ENCODE peak calls at places on chromosomes 6 and 20, in seven cellular contexts. I, A, L, S, R, B and E are unnamed samples.

GRCh38 chr6:149170564-149171452 is 146.7 kb upstream of the TAB2 start:
- DNase-seq in I (no peak), A (peak; percentile 21), L (no peak), S (no peak), R (peak; percentile 69), B (peak; percentile 20), E (no peak)

GRCh38 chr6:34207695-34208443 is 28.8 kb upstream of the HMGA1 start:
- DNase-seq in I (no peak), A (no peak), L (no peak), S (no peak), R (no peak), B (no peak), E (no peak)

GRCh38 chr6:11722805-11723631 is 55.6 kb downstream of the ADTRP start:
- DNase-seq in I (no peak), A (no peak), L (peak; percentile 37), S (no peak), R (no peak), B (no peak), E (no peak)

GRCh38 chr6:100435299-100435698 is 29.4 kb downstream of the SIM1 start:
- DNase-seq in I (no peak), A (no peak), L (no peak), S (peak; percentile 73), R (no peak), B (no peak), E (no peak)

GRCh38 chr6:7566617-7567173 is 23.3 kb upstream of the SNRNP48 start:
- DNase-seq in I (no peak), A (no peak), L (no peak), S (no peak), R (no peak), B (no peak), E (no peak)

GRCh38 chr20:49786671-49787370 is 25.8 kb upstream of the SLC9A8 start:
- DNase-seq in I (no peak), A (no peak), L (peak; percentile 45), S (no peak), R (no peak), B (no peak), E (no peak)

GRCh38 chr6:35601331-35602132 is 87.2 kb downstream of the FKBP5 start:
- DNase-seq in I (no peak), A (no peak), L (peak; percentile 50), S (peak; percentile 90), R (peak; percentile 92), B (peak; percentile 25), E (no peak)

GRCh38 chr20:4064118-4064962 is 49.0 kb upstream of the RNF24 start:
- DNase-seq in I (peak; percentile 73), A (peak; percentile 94), L (no peak), S (peak; percentile 92), R (peak; percentile 96), B (peak; percentile 94), E (peak; percentile 91)

GRCh38 chr6:151627689-151628444 is 134.1 kb downstream of the CCDC170 start:
- DNase-seq in I (no peak), A (no peak), L (no peak), S (peak; percentile 24), R (no peak), B (no peak), E (no peak)

GRCh38 chr6:152979116-152979515 is 3.7 kb downstream of the FBXO5 start:
- DNase-seq in I (no peak), A (no peak), L (no peak), S (no peak), R (no peak), B (no peak), E (no peak)
- H3K4me1 ChIP-seq in I (no peaks in the 10 kb centered on the region), A (peaks cover 17% of the 10 kb centered on the region), L (no peaks in the 10 kb centered on the region), S (peaks cover 10% of the 10 kb centered on the region), R (peaks cover 14% of the 10 kb centered on the region), B (peaks cover 9% of the 10 kb centered on the region), E (peaks cover 44% of the 10 kb centered on the region)

GRCh38 chr6:54624779-54625178 is 221.8 kb upstream of the FAM83B start:
- DNase-seq in I (no peak), A (no peak), L (no peak), S (peak; percentile 99), R (no peak), B (no peak), E (no peak)

GRCh38 chr6:54624216-54624615 is 222.4 kb upstream of the FAM83B start:
- DNase-seq in I (no peak), A (no peak), L (no peak), S (peak; percentile 76), R (no peak), B (no peak), E (no peak)

GRCh38 chr6:54618597-54618996 is 228.0 kb upstream of the FAM83B start:
- DNase-seq in I (no peak), A (no peak), L (no peak), S (no peak), R (no peak), B (no peak), E (no peak)

GRCh38 chr6:54619102-54619501 is 227.5 kb upstream of the FAM83B start:
- DNase-seq in I (no peak), A (no peak), L (no peak), S (no peak), R (no peak), B (no peak), E (no peak)

GRCh38 chr6:54621285-54621684 is 225.3 kb upstream of the FAM83B start:
- DNase-seq in I (no peak), A (no peak), L (peak; percentile 9), S (no peak), R (no peak), B (no peak), E (no peak)
- TF ChIP-seq CTCF in I (peak; percentile 60), A (no peak), L (peak; percentile 38), S (no peak), R (no peak), B (peak; percentile 36), E (peak; percentile 57)

GRCh38 chr20:13772529-13772928 is 12.2 kb downstream of the ESF1 start:
- DNase-seq in I (no peak), A (no peak), L (no peak), S (no peak), R (no peak), B (no peak), E (no peak)
- H3K4me1 ChIP-seq in I (no peaks in the 10 kb centered on the region), A (no peaks in the 10 kb centered on the region), L (no peaks in the 10 kb centered on the region), S (no peaks in the 10 kb centered on the region), R (no peaks in the 10 kb centered on the region), B (no peaks in the 10 kb centered on the region), E (no peaks in the 10 kb centered on the region)

GRCh38 chr6:106085984-106086832 is at the start of gene PRDM1:
- DNase-seq in I (peak; percentile 86), A (peak; percentile 71), L (peak; percentile 97), S (peak; percentile 77), R (peak; percentile 86), B (peak; percentile 72), E (peak; percentile 91)

GRCh38 chr6:106085687-106085983 is 501 bp upstream of the PRDM1 start:
- DNase-seq in I (no peak), A (no peak), L (no peak), S (no peak), R (no peak), B (no peak), E (no peak)

GRCh38 chr6:106087548-106088325 is 1.6 kb downstream of the PRDM1 start:
- DNase-seq in I (no peak), A (peak; percentile 23), L (peak; percentile 21), S (peak; percentile 85), R (no peak), B (peak; percentile 48), E (no peak)

GRCh38 chr6:106092279-106092678 is 6.1 kb downstream of the PRDM1 start:
- DNase-seq in I (no peak), A (no peak), L (peak; percentile 48), S (no peak), R (no peak), B (no peak), E (no peak)

GRCh38 chr6:106089981-106090380 is 3.8 kb downstream of the PRDM1 start:
- DNase-seq in I (no peak), A (no peak), L (peak; percentile 66), S (peak; percentile 54), R (no peak), B (no peak), E (no peak)
- TF ChIP-seq CTCF in I (peak; percentile 14), A (no peak), L (peak; percentile 18), S (peak; percentile 27), R (no peak), B (no peak), E (peak; percentile 36)

GRCh38 chr6:53058388-53058890 is 6.8 kb upstream of the FBXO9 start:
- DNase-seq in I (no peak), A (no peak), L (no peak), S (no peak), R (no peak), B (no peak), E (no peak)
- H3K4me1 ChIP-seq in I (peaks cover 3% of the 10 kb centered on the region), A (peaks cover 87% of the 10 kb centered on the region), L (peaks cover 19% of the 10 kb centered on the region), S (no peaks in the 10 kb centered on the region), R (peaks cover 53% of the 10 kb centered on the region), B (peaks cover 7% of the 10 kb centered on the region), E (no peaks in the 10 kb centered on the region)

GRCh38 chr6:2563635-2564034 is 187.1 kb downstream of the MYLK4 start:
- DNase-seq in I (no peak), A (no peak), L (peak; percentile 90), S (peak; percentile 31), R (no peak), B (no peak), E (no peak)
- TF ChIP-seq CTCF in I (no peak), A (no peak), L (no peak), S (no peak), R (no peak), B (no peak), E (no peak)

GRCh38 chr6:15484115-15484514 is 178.7 kb downstream of the DTNBP1 start:
- DNase-seq in I (no peak), A (no peak), L (no peak), S (no peak), R (no peak), B (no peak), E (no peak)

GRCh38 chr6:15489563-15489962 is 173.3 kb downstream of the DTNBP1 start:
- DNase-seq in I (peak; percentile 31), A (no peak), L (no peak), S (no peak), R (no peak), B (no peak), E (no peak)

GRCh38 chr6:15490242-15491100 is 172.4 kb downstream of the DTNBP1 start:
- DNase-seq in I (peak; percentile 26), A (no peak), L (no peak), S (no peak), R (no peak), B (no peak), E (no peak)

GRCh38 chr6:15485875-15486274 is 177.0 kb downstream of the DTNBP1 start:
- DNase-seq in I (no peak), A (no peak), L (no peak), S (no peak), R (no peak), B (no peak), E (no peak)

DNA sequence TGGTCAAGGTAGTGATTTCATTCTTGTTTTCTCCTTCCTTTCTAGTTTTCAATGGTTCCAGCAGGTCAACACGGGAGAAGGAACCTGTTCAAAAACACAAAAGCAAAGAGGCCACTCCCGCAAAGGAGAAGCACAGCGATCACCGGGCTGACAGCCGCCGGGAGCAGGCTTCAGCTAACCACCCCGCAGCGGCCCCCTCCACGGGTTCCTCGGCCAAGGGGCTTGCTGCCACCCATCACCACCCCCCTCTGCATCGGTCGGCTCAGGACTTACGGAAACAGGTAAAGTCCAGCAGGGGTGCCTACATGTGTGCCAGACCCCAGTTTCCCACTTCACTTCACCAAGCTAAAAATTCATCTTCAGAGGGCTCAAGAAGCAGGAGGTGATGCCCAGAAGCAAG is 175.6 kb downstream of the DTNBP1 start:
- DNase-seq in I (peak; percentile 22), A (no peak), L (no peak), S (no peak), R (no peak), B (no peak), E (no peak)
- H3K4me1 ChIP-seq in I (peaks cover 31% of the 10 kb centered on the region), A (peaks cover 44% of the 10 kb centered on the region), L (peaks cover 6% of the 10 kb centered on the region), S (no peaks in the 10 kb centered on the region), R (peaks cover 15% of the 10 kb centered on the region), B (no peaks in the 10 kb centered on the region), E (peaks cover 11% of the 10 kb centered on the region)

GRCh38 chr6:43170452-43171283 is at the start of gene SRF:
- DNase-seq in I (peak; percentile 99), A (peak; percentile 100), L (peak; percentile 98), S (peak; percentile 100), R (peak; percentile 100), B (peak; percentile 100), E (peak; percentile 99)
- TF ChIP-seq CTCF in I (no peak), A (no peak), L (no peak), S (no peak), R (no peak), B (no peak), E (no peak)